ENCODE peak calls at places on chromosome 20, in six cellular contexts. One of them, this sample, is unnamed.

GRCh38 chr20:50930139-50931047 is 844 bp downstream of the ADNP start:
- DNase-seq in SK-N-SH: peak
- DNase-seq in GM12878: no peak
- DNase-seq in H1: no peak
- DNase-seq in HCT116: no peak
- DNase-seq in K562: peak
- DNase-seq in this sample: no peak

GRCh38 chr20:63978319-63979220 is 872 bp downstream of the SAMD10 start:
- DNase-seq in K562: peak
- DNase-seq in SK-N-SH: peak
- DNase-seq in HCT116: no peak
- DNase-seq in H1: peak
- DNase-seq in GM12878: no peak
- DNase-seq in this sample: peak

GRCh38 chr20:31578448-31579138 is 26.5 kb upstream of the ID1 start:
- DNase-seq in GM12878: no peak
- DNase-seq in SK-N-SH: no peak
- DNase-seq in H1: peak
- DNase-seq in K562: no peak
- DNase-seq in HCT116: no peak
- DNase-seq in this sample: no peak

GRCh38 chr20:18721716-18722115 is 91.9 kb upstream of the SCP2D1 start:
- DNase-seq in K562: no peak
- DNase-seq in SK-N-SH: no peak
- DNase-seq in H1: no peak
- DNase-seq in GM12878: no peak
- DNase-seq in HCT116: no peak
- DNase-seq in this sample: no peak

GRCh38 chr20:49700411-49701185 is 13.1 kb downstream of the B4GALT5 start:
- DNase-seq in GM12878: no peak
- DNase-seq in K562: no peak
- DNase-seq in HCT116: peak
- DNase-seq in SK-N-SH: no peak
- DNase-seq in H1: no peak
- DNase-seq in this sample: no peak

GRCh38 chr20:22098451-22098850 is 393.0 kb downstream of the PAX1 start:
- DNase-seq in GM12878: no peak
- DNase-seq in SK-N-SH: no peak
- DNase-seq in K562: no peak
- DNase-seq in HCT116: no peak
- DNase-seq in H1: no peak
- DNase-seq in this sample: no peak

GRCh38 chr20:63628246-63628975 is 1.5 kb upstream of the GMEB2 start:
- DNase-seq in GM12878: peak
- DNase-seq in SK-N-SH: peak
- DNase-seq in HCT116: peak
- DNase-seq in H1: no peak
- DNase-seq in K562: peak
- DNase-seq in this sample: peak

GRCh38 chr20:23245553-23246128 is 105.0 kb upstream of the NXT1 start:
- DNase-seq in H1: peak
- DNase-seq in SK-N-SH: no peak
- DNase-seq in HCT116: no peak
- DNase-seq in K562: peak
- DNase-seq in GM12878: peak
- DNase-seq in this sample: peak

GRCh38 chr20:49045440-49046086 is 549 bp upstream of the CSE1L start:
- DNase-seq in H1: no peak
- DNase-seq in GM12878: no peak
- DNase-seq in HCT116: no peak
- DNase-seq in SK-N-SH: peak
- DNase-seq in K562: peak
- DNase-seq in this sample: no peak

GRCh38 chr20:51700809-51701285 is 67.3 kb downstream of the ATP9A start:
- DNase-seq in HCT116: peak
- DNase-seq in SK-N-SH: peak
- DNase-seq in K562: peak
- DNase-seq in GM12878: no peak
- DNase-seq in H1: no peak
- DNase-seq in this sample: peak

GRCh38 chr20:7859371-7859802 is 80.9 kb downstream of the HAO1 start:
- DNase-seq in SK-N-SH: peak
- DNase-seq in HCT116: no peak
- DNase-seq in H1: no peak
- DNase-seq in K562: peak
- DNase-seq in GM12878: peak
- DNase-seq in this sample: peak

GRCh38 chr20:40525356-40525755 is 163.7 kb downstream of the MAFB start:
- DNase-seq in HCT116: no peak
- DNase-seq in SK-N-SH: no peak
- DNase-seq in K562: no peak
- DNase-seq in GM12878: no peak
- DNase-seq in H1: no peak
- DNase-seq in this sample: no peak

GRCh38 chr20:58053391-58054055 is 174.9 kb downstream of the ANKRD60 start:
- DNase-seq in SK-N-SH: no peak
- DNase-seq in HCT116: no peak
- DNase-seq in GM12878: no peak
- DNase-seq in K562: no peak
- DNase-seq in H1: peak
- DNase-seq in this sample: no peak
- TF ChIP-seq JUND in SK-N-SH: no peak
- TF ChIP-seq JUND in HCT116: no peak
- TF ChIP-seq JUND in GM12878: no peak
- TF ChIP-seq JUND in K562: no peak
- TF ChIP-seq JUND in H1: no peak
- TF ChIP-seq JUND in this sample: no peak

GRCh38 chr20:46212252-46212651 is 94.1 kb downstream of the CD40 start:
- DNase-seq in GM12878: no peak
- DNase-seq in HCT116: no peak
- DNase-seq in H1: no peak
- DNase-seq in SK-N-SH: no peak
- DNase-seq in K562: no peak
- DNase-seq in this sample: no peak

GRCh38 chr20:46209930-46210671 is 92.0 kb downstream of the CD40 start:
- DNase-seq in SK-N-SH: peak
- DNase-seq in K562: no peak
- DNase-seq in H1: no peak
- DNase-seq in GM12878: no peak
- DNase-seq in HCT116: no peak
- DNase-seq in this sample: no peak

GRCh38 chr20:46210672-46211330 is 92.7 kb downstream of the CD40 start:
- DNase-seq in GM12878: no peak
- DNase-seq in SK-N-SH: no peak
- DNase-seq in K562: no peak
- DNase-seq in HCT116: no peak
- DNase-seq in H1: no peak
- DNase-seq in this sample: no peak

GRCh38 chr20:46212876-46213275 is 94.8 kb downstream of the CD40 start:
- DNase-seq in K562: no peak
- DNase-seq in HCT116: no peak
- DNase-seq in GM12878: no peak
- DNase-seq in SK-N-SH: no peak
- DNase-seq in H1: no peak
- DNase-seq in this sample: no peak

GRCh38 chr20:46211331-46211722 is 93.2 kb downstream of the CD40 start:
- DNase-seq in K562: no peak
- DNase-seq in SK-N-SH: peak
- DNase-seq in H1: no peak
- DNase-seq in HCT116: no peak
- DNase-seq in GM12878: no peak
- DNase-seq in this sample: no peak
- TF ChIP-seq JUND in K562: no peak
- TF ChIP-seq JUND in SK-N-SH: no peak
- TF ChIP-seq JUND in H1: no peak
- TF ChIP-seq JUND in HCT116: no peak
- TF ChIP-seq JUND in GM12878: no peak
- TF ChIP-seq JUND in this sample: no peak

DNA sequence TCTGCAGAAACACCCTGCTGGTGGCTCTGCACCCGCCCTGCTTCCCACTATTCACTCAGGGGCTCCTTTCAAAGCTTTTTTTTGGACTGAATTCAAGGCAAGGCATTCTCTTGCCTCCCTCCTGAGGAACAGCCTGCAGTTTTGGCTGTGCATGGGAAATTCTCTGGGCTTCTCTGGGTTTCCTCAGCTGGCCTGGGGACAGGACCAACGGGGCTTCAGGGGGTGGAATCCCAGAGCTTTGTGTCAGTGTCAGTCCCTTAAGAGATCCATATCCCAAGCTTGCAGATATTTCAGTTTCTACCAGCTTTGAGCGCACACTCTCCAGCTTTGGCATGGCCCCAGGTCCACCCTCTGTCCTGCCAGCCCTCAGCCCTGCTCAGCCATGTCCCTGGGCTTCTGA is 2.0 kb downstream of the SCRT2 start:
- DNase-seq in GM12878: no peak
- DNase-seq in SK-N-SH: peak
- DNase-seq in HCT116: no peak
- DNase-seq in H1: no peak
- DNase-seq in K562: no peak
- DNase-seq in this sample: no peak
- TF ChIP-seq JUND in GM12878: no peak
- TF ChIP-seq JUND in SK-N-SH: no peak
- TF ChIP-seq JUND in HCT116: no peak
- TF ChIP-seq JUND in H1: no peak
- TF ChIP-seq JUND in K562: no peak
- TF ChIP-seq JUND in this sample: no peak

GRCh38 chr20:3563113-3563512 is 92.3 kb downstream of the ATRN start:
- DNase-seq in HCT116: no peak
- DNase-seq in GM12878: no peak
- DNase-seq in SK-N-SH: no peak
- DNase-seq in H1: no peak
- DNase-seq in K562: no peak
- DNase-seq in this sample: no peak
- TF ChIP-seq JUND in HCT116: no peak
- TF ChIP-seq JUND in GM12878: no peak
- TF ChIP-seq JUND in SK-N-SH: no peak
- TF ChIP-seq JUND in H1: no peak
- TF ChIP-seq JUND in K562: no peak
- TF ChIP-seq JUND in this sample: no peak

This sample was measured in T47D.